ENCODE peak calls at places on chromosomes 11 and 22, in seven cellular contexts. P is activated naive CD8-positive, alpha-beta T cell treated with anti-CD3 and anti-CD28 coated beads, Interleukin-2, amount 50 U/mL, for 24 hours; U is T-helper 2 cell; Q is NCI-H1436 treated with DMSO at 0.1 percent for 48 hours; Y is Kasumi-1; L is GF-D8; T is NCI-H2107. R is an unnamed sample.

GRCh38 chr11:15815246-15816209 is 540.8 kb downstream of the SOX6 start:
- DNase-seq in P (no peak), U (no peak), Q (no peak), Y (no peak), L (no peak), T (no peak), R (no peak)

GRCh38 chr22:30680998-30681770 is 13.5 kb upstream of the OSBP2 start:
- DNase-seq in P (no peak), U (no peak), Q (no peak), Y (no peak), L (no peak), T (no peak), R (no peak)

GRCh38 chr22:28711341-28711740 is 30.3 kb downstream of the CHEK2 start:
- DNase-seq in P (no peak), U (no peak), Q (no peak), Y (no peak), L (no peak), T (no peak), R (no peak)

GRCh38 chr22:36546932-36547331 is 18.0 kb upstream of the EIF3D start:
- DNase-seq in P (no peak), U (no peak), Q (no peak), Y (no peak), L (no peak), T (no peak), R (peak)

GRCh38 chr22:31215018-31215535 is 3.0 kb downstream of the LIMK2 start:
- DNase-seq in P (no peak), U (no peak), Q (no peak), Y (no peak), L (no peak), T (no peak), R (no peak)

GRCh38 chr11:68412593-68413475 is 47.7 kb upstream of the PPP6R3 start:
- DNase-seq in P (peak), U (no peak), Q (no peak), Y (no peak), L (no peak), T (no peak), R (no peak)

GRCh38 chr22:26362471-26362870 is 66.6 kb upstream of the ASPHD2 start:
- DNase-seq in P (no peak), U (no peak), Q (no peak), Y (no peak), L (no peak), T (no peak), R (no peak)

GRCh38 chr11:124762077-124762623 is at the start of gene ESAM:
- DNase-seq in P (peak), U (peak), Q (no peak), Y (peak), L (peak), T (no peak), R (peak)

GRCh38 chr11:77109236-77110019 is 6.8 kb downstream of the OMP start:
- DNase-seq in P (no peak), U (no peak), Q (peak), Y (no peak), L (no peak), T (no peak), R (no peak)

GRCh38 chr22:47257566-47257965 is 495.1 kb downstream of the TBC1D22A start:
- DNase-seq in P (no peak), U (no peak), Q (no peak), Y (no peak), L (no peak), T (no peak), R (no peak)

GRCh38 chr11:123083623-123084029 is 21.7 kb upstream of the HSPA8 start:
- DNase-seq in P (peak), U (peak), Q (no peak), Y (peak), L (no peak), T (no peak), R (peak)

GRCh38 chr11:134622458-134622857 is 210.4 kb upstream of the B3GAT1 start:
- DNase-seq in P (no peak), U (no peak), Q (no peak), Y (no peak), L (no peak), T (no peak), R (no peak)

GRCh38 chr11:65445604-65446445 is 23.2 kb downstream of the NEAT1 start:
- DNase-seq in P (no peak), U (no peak), Q (no peak), Y (no peak), L (no peak), T (no peak), R (peak)

GRCh38 chr11:19853901-19854300 is 141.3 kb downstream of the NAV2 start:
- DNase-seq in P (no peak), U (no peak), Q (no peak), Y (no peak), L (no peak), T (no peak), R (no peak)

GRCh38 chr11:10294289-10294953 is 402 bp upstream of the SBF2 start:
- DNase-seq in P (no peak), U (no peak), Q (no peak), Y (no peak), L (no peak), T (no peak), R (no peak)

GRCh38 chr22:45604239-45604711 is 67.4 kb upstream of the ATXN10 start:
- DNase-seq in P (no peak), U (no peak), Q (no peak), Y (no peak), L (no peak), T (no peak), R (no peak)

GRCh38 chr11:30348035-30348434 is 25.1 kb downstream of the ARL14EP start:
- DNase-seq in P (no peak), U (no peak), Q (no peak), Y (no peak), L (no peak), T (no peak), R (no peak)

GRCh38 chr11:60974726-60975125 is 3.2 kb downstream of the CD6 start:
- DNase-seq in P (no peak), U (no peak), Q (no peak), Y (no peak), L (no peak), T (no peak), R (peak)

GRCh38 chr11:69460540-69461257 is 20.8 kb upstream of the LINC01488 start:
- DNase-seq in P (no peak), U (no peak), Q (no peak), Y (no peak), L (no peak), T (no peak), R (no peak)

GRCh38 chr11:61362542-61362875 is 335 bp downstream of the TMEM138 start:
- DNase-seq in P (peak), U (no peak), Q (no peak), Y (peak), L (no peak), T (no peak), R (peak)

GRCh38 chr22:23386245-23386631 is 193.9 kb downstream of the IGLL1 start:
- DNase-seq in P (no peak), U (no peak), Q (no peak), Y (no peak), L (no peak), T (no peak), R (no peak)

GRCh38 chr22:36478966-36479365 is 2.5 kb downstream of the TXN2 start:
- DNase-seq in P (no peak), U (no peak), Q (no peak), Y (no peak), L (no peak), T (no peak), R (no peak)

GRCh38 chr22:41094036-41094435 is 1.6 kb downstream of the EP300 start:
- DNase-seq in P (no peak), U (no peak), Q (no peak), Y (peak), L (no peak), T (no peak), R (no peak)

GRCh38 chr22:28835630-28836189 is 35.3 kb upstream of the XBP1 start:
- DNase-seq in P (no peak), U (no peak), Q (no peak), Y (no peak), L (no peak), T (no peak), R (no peak)

GRCh38 chr22:40053460-40053859 is 58.7 kb downstream of the FAM83F start:
- DNase-seq in P (no peak), U (no peak), Q (no peak), Y (no peak), L (no peak), T (no peak), R (no peak)